ENCODE peak calls at places on chromosomes 2 and 18, in four cellular contexts. K is heart right ventricle; I is activated CD8-positive, alpha-beta T cell treated with anti-CD3 and anti-CD28 coated beads for 36 hours; B is nephron progenitor cell. R is an unnamed sample.

GRCh38 chr2:16049406-16049805 is 109.1 kb downstream of the MYCN start:
- DNase-seq in B (no peak), I (no peak), K (no peak), R (no peak)

GRCh38 chr18:23380001-23380550 is 73.0 kb upstream of the RIOK3 start:
- DNase-seq in K (no peak), B (no peak), I (no peak), R (no peak)

GRCh38 chr2:149990965-149991364 is 403.4 kb upstream of the MMADHC start:
- DNase-seq in K (no peak), I (no peak), B (no peak), R (no peak)

GRCh38 chr2:98896416-98896815 is 39.6 kb downstream of the CRACDL start:
- DNase-seq in I (no peak), B (no peak), K (no peak), R (no peak)

GRCh38 chr2:69184224-69184623 is 171.2 kb downstream of the ANTXR1 start:
- DNase-seq in B (no peak), I (no peak), K (no peak), R (peak)

GRCh38 chr2:69196327-69197117 is 183.5 kb downstream of the ANTXR1 start:
- DNase-seq in K (no peak), I (no peak), B (no peak), R (no peak)

GRCh38 chr2:200405599-200406298 is 99.3 kb downstream of the SPATS2L start:
- DNase-seq in K (no peak), I (no peak), B (no peak), R (peak)

GRCh38 chr18:74513149-74513882 is 17.2 kb downstream of the CNDP2 start:
- DNase-seq in K (no peak), B (no peak), I (no peak), R (no peak)

GRCh38 chr2:162143969-162144368 is 8.1 kb downstream of the GCG start:
- DNase-seq in B (no peak), I (no peak), K (no peak), R (no peak)

GRCh38 chr2:176581557-176582150 is 312.4 kb downstream of the MTX2 start:
- DNase-seq in K (no peak), B (no peak), I (no peak), R (no peak)

GRCh38 chr2:239186516-239186915 is 214.3 kb downstream of the HDAC4 start:
- DNase-seq in B (no peak), I (no peak), K (no peak), R (no peak)

GRCh38 chr18:37282386-37283037 is 283.1 kb downstream of the CELF4 start:
- DNase-seq in I (no peak), K (no peak), B (peak), R (peak)

GRCh38 chr2:144596074-144596871 is 76.4 kb upstream of the ZEB2 start:
- DNase-seq in I (peak), B (no peak), K (no peak), R (peak)

GRCh38 chr2:48175254-48175653 is 269.0 kb upstream of the FBXO11 start:
- DNase-seq in I (no peak), K (no peak), B (no peak), R (no peak)

GRCh38 chr2:29829841-29830240 is 91.5 kb downstream of the ALK start:
- DNase-seq in I (no peak), B (no peak), K (no peak), R (no peak)

DNA sequence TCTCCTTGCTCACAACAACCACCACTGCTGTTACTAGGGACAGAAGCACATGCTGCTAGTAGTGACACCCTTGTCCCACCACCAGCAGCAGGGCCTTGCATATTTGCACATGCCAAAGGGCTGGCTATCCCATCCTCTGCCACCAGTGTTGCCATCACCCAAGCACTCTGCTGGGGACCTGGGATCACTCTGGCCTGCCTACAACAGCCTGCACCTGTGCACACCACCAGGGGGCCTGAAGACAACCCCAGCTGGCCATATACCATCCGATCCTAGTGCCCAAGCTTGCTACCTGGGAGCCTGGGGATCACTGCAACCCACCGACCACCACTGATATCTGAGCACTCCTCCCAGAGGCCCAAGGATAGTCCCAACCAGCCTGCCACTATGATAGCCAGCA is 99.9 kb upstream of the FANCL start:
- DNase-seq in I (no peak), B (no peak), K (no peak), R (peak)
- TF ChIP-seq CTCF in I (no peak), B (no peak), K (no peak), R (peak)

DNA sequence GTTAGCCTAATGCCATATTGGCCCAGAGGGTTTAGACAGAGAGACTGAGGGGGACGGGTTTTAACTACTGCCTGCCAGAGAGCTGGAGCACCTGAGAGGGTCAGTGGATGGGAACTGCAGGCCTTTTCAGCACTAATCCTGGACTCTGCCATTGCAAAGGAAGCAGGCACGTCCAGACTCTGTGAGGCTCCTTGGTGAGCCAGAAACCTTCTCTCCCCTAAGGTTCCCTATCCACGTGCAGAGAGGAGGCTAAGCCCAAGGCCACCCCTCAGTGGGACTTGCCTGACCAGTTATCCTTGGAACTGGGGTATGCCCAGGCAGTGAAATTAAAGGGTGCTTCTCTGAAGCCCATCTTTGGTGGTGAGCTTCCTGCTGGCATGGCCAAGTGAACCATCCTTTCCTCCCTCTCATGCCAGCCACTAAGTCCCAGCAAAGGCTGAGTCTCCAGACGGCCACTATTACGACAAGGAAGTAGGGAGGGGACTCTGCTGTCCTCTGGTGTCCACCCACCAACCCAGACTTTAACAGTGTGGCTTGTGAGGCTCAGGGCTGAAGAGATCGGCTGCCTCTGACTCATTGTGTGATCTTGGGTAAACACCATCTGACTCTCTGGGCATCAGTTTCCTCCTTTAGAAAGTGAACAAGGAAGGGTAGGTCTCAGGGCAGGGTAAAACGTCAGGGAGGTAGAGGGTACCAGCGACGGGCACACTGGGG is 3.9 kb upstream of the MLPH start:
- DNase-seq in K (no peak), B (no peak), I (no peak), R (peak)
- TF ChIP-seq CTCF in K (peak), B (peak), I (no peak), R (no peak)

GRCh38 chr2:7084601-7085000 is 167.4 kb downstream of the RNF144A start:
- DNase-seq in I (no peak), K (no peak), B (no peak), R (no peak)

GRCh38 chr2:7089284-7089683 is 172.1 kb downstream of the RNF144A start:
- DNase-seq in B (no peak), K (no peak), I (no peak), R (no peak)

DNA sequence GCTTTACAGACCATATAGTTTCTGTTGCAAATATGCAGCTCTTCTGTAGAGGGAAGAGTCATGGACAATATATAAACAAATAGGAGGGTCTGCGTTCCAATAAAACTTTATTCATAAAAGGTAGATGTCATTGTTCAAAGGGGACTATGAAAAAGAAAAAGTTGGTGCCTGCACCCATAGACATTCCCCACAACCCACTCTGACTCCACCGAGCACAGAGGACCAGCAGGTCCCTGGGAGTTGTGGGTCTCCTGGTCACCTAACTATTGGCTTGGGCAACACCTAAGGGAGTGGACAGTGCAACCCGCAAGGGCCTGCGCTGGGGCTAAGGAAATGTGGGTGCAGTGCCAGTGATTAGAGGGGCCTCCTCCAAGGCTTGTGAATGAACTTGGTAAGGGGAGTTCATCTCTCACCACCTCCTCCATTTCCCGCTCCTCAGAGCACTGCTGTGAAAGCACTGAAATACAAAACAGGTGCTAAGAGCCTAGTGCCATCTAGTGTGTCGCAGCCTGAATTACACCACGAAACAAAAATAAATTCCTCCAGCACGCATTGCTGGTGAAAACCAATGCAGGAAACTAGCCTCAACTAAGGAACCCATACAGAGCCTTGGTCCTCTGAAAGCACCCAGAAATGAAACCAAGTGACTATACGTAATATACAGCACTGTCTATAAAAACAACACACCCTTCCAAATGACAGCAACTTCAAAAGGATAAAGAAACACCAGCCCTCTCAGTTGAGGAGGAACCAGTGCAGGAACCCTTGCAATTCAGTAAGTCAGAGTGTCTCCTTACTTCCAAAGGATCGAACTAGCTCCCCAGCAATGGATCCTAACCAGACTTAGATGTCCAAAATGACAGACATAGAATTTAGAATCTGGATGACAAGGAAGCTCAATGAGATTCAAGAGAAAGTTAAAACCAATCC is 166.6 kb downstream of the RNF144A start:
- DNase-seq in B (no peak), K (no peak), I (peak), R (peak)
- TF ChIP-seq CTCF in B (peak), K (peak), I (peak), R (peak)

GRCh38 chr2:207061181-207061580 is 104.6 kb downstream of the KLF7 start:
- DNase-seq in K (no peak), I (no peak), B (no peak), R (no peak)
- TF ChIP-seq CTCF in K (no peak), I (no peak), B (no peak), R (no peak)

GRCh38 chr2:240556553-240557100 is 1.2 kb downstream of the ANKMY1 start:
- DNase-seq in B (peak), I (peak), K (no peak), R (peak)
- TF ChIP-seq CTCF in B (peak), I (peak), K (peak), R (peak)